ENCODE peak calls at places on chromosomes 4 and X, in six cellular contexts. One of them, this sample, is unnamed.

GRCh38 chrX:119783026-119783425 is 8.4 kb downstream of the RPL39 start:
- DNase-seq in A549: no peak
- DNase-seq in natural killer cell: no peak
- DNase-seq in suprapubic skin: no peak
- DNase-seq in chondrocyte: no peak
- DNase-seq in GM10248: no peak
- DNase-seq in this sample: no peak

GRCh38 chr4:86892639-86892965 is 380 bp upstream of the C4orf36 start:
- DNase-seq in A549: no peak
- DNase-seq in natural killer cell: no peak
- DNase-seq in suprapubic skin: no peak
- DNase-seq in chondrocyte: no peak
- DNase-seq in GM10248: no peak
- DNase-seq in this sample: no peak

GRCh38 chr4:7863911-7864681 is 75.6 kb downstream of the AFAP1 start:
- DNase-seq in A549: peak
- DNase-seq in natural killer cell: no peak
- DNase-seq in suprapubic skin: no peak
- DNase-seq in chondrocyte: no peak
- DNase-seq in GM10248: peak
- DNase-seq in this sample: no peak

GRCh38 chrX:46461653-46462191 is 83.5 kb downstream of the ZNF674 start:
- DNase-seq in A549: no peak
- DNase-seq in natural killer cell: no peak
- DNase-seq in suprapubic skin: no peak
- DNase-seq in chondrocyte: no peak
- DNase-seq in GM10248: no peak
- DNase-seq in this sample: no peak

GRCh38 chr4:185457136-185457535 is 14.4 kb downstream of the CCDC110 start:
- DNase-seq in A549: no peak
- DNase-seq in natural killer cell: no peak
- DNase-seq in suprapubic skin: no peak
- DNase-seq in chondrocyte: no peak
- DNase-seq in GM10248: no peak
- DNase-seq in this sample: no peak

GRCh38 chr4:123216946-123217345 is 179.6 kb upstream of the SPRY1 start:
- DNase-seq in A549: no peak
- DNase-seq in natural killer cell: no peak
- DNase-seq in suprapubic skin: no peak
- DNase-seq in chondrocyte: no peak
- DNase-seq in GM10248: no peak
- DNase-seq in this sample: no peak

GRCh38 chr4:153585021-153585420 is 99.1 kb upstream of the TLR2 start:
- DNase-seq in A549: no peak
- DNase-seq in natural killer cell: no peak
- DNase-seq in suprapubic skin: no peak
- DNase-seq in chondrocyte: no peak
- DNase-seq in GM10248: no peak
- DNase-seq in this sample: no peak

GRCh38 chr4:946517-947471 is 14.5 kb downstream of the TMEM175 start:
- DNase-seq in A549: no peak
- DNase-seq in natural killer cell: no peak
- DNase-seq in suprapubic skin: no peak
- DNase-seq in chondrocyte: peak
- DNase-seq in GM10248: no peak
- DNase-seq in this sample: no peak

GRCh38 chr4:38869511-38869910 is 1.9 kb downstream of the FAM114A1 start:
- DNase-seq in A549: no peak
- DNase-seq in natural killer cell: no peak
- DNase-seq in suprapubic skin: no peak
- DNase-seq in chondrocyte: no peak
- DNase-seq in GM10248: no peak
- DNase-seq in this sample: no peak

DNA sequence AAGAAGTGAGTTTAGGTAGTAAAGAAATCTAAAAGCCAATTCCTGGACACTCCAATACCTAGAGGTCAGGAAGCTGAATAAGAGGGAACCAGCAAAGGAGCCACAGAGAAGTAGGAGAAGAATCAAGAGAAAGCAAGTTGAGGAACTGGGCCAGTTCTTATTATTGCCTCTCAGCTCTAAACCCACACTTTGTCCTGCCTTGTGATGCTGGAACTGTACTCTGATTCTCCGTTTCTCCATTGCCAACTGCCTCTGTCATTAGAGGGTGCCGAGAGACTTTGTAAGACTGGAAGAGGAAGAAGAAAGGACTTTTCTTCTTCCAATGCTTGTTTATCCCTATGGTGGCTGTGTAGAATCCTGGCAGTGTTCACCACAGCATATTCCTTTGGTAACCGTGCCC is 38.6 kb downstream of the NSUN7 start:
- DNase-seq in A549: no peak
- DNase-seq in natural killer cell: no peak
- DNase-seq in suprapubic skin: no peak
- DNase-seq in chondrocyte: no peak
- DNase-seq in GM10248: no peak
- DNase-seq in this sample: no peak
- TF ChIP-seq CTCF in A549: no peak
- TF ChIP-seq CTCF in natural killer cell: no peak
- TF ChIP-seq CTCF in suprapubic skin: no peak
- TF ChIP-seq CTCF in chondrocyte: no peak
- TF ChIP-seq CTCF in GM10248: no peak
- TF ChIP-seq CTCF in this sample: no peak

GRCh38 chr4:100386270-100386669 is 131.6 kb downstream of the EMCN start:
- DNase-seq in A549: no peak
- DNase-seq in natural killer cell: no peak
- DNase-seq in suprapubic skin: no peak
- DNase-seq in chondrocyte: no peak
- DNase-seq in GM10248: no peak
- DNase-seq in this sample: no peak
- TF ChIP-seq CTCF in A549: no peak
- TF ChIP-seq CTCF in natural killer cell: no peak
- TF ChIP-seq CTCF in suprapubic skin: no peak
- TF ChIP-seq CTCF in chondrocyte: no peak
- TF ChIP-seq CTCF in GM10248: no peak
- TF ChIP-seq CTCF in this sample: no peak

GRCh38 chrX:36867143-36867542 is 141.0 kb upstream of the FAM47C start:
- DNase-seq in A549: peak
- DNase-seq in natural killer cell: no peak
- DNase-seq in suprapubic skin: no peak
- DNase-seq in chondrocyte: no peak
- DNase-seq in GM10248: peak
- DNase-seq in this sample: no peak

GRCh38 chrX:36868592-36868991 is 139.6 kb upstream of the FAM47C start:
- DNase-seq in A549: no peak
- DNase-seq in natural killer cell: no peak
- DNase-seq in suprapubic skin: no peak
- DNase-seq in chondrocyte: no peak
- DNase-seq in GM10248: no peak
- DNase-seq in this sample: no peak

DNA sequence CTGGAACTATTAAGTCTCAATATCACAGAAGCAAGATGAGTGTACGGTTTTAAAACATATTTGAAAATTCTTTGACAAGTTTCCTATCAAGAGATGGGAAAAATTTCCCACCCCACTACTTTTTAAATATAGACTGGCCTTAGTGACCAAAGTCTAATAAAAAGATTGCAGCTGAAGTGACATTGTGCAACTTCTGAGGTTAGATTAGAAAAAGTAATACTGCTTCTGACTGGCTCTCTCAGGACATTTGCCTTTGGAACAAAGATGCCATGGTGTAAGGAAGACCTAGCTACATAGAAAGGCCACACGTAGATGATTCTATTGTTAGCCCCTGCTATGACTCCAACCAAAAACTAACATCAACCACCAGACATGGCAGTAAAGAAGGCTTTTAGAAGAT is 138.7 kb upstream of the FAM47C start:
- DNase-seq in A549: no peak
- DNase-seq in natural killer cell: no peak
- DNase-seq in suprapubic skin: no peak
- DNase-seq in chondrocyte: no peak
- DNase-seq in GM10248: no peak
- DNase-seq in this sample: no peak
- TF ChIP-seq CTCF in A549: no peak
- TF ChIP-seq CTCF in natural killer cell: no peak
- TF ChIP-seq CTCF in suprapubic skin: no peak
- TF ChIP-seq CTCF in chondrocyte: no peak
- TF ChIP-seq CTCF in GM10248: no peak
- TF ChIP-seq CTCF in this sample: no peak

GRCh38 chr4:100372432-100372831 is 145.4 kb downstream of the EMCN start:
- DNase-seq in A549: peak
- DNase-seq in natural killer cell: no peak
- DNase-seq in suprapubic skin: no peak
- DNase-seq in chondrocyte: no peak
- DNase-seq in GM10248: no peak
- DNase-seq in this sample: no peak
- TF ChIP-seq CTCF in A549: no peak
- TF ChIP-seq CTCF in natural killer cell: no peak
- TF ChIP-seq CTCF in suprapubic skin: no peak
- TF ChIP-seq CTCF in chondrocyte: peak
- TF ChIP-seq CTCF in GM10248: no peak
- TF ChIP-seq CTCF in this sample: no peak

DNA sequence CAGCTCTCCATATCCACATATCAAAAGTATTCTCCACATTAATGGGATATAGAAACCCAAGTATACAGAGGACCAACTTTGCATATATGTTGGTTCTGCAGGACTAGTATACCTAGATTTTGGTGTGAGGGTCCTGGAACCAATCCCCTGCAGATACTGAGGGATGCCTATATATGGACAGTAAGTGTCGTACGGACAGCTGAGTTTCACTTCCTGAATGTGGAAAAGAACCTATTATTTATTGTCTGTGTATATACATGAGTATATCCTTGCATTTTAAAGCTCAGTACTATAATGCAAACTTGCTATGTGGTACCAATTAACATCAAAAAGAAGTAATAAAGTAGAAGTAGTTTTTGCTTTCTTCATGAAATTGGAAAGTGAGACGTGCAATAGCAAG is 101.9 kb downstream of the FBXW7 start:
- DNase-seq in A549: no peak
- DNase-seq in natural killer cell: no peak
- DNase-seq in suprapubic skin: no peak
- DNase-seq in chondrocyte: no peak
- DNase-seq in GM10248: no peak
- DNase-seq in this sample: no peak
- TF ChIP-seq CTCF in A549: no peak
- TF ChIP-seq CTCF in natural killer cell: no peak
- TF ChIP-seq CTCF in suprapubic skin: no peak
- TF ChIP-seq CTCF in chondrocyte: no peak
- TF ChIP-seq CTCF in GM10248: no peak
- TF ChIP-seq CTCF in this sample: no peak

GRCh38 chr4:21005647-21006046 is 305.4 kb downstream of the PACRGL start:
- DNase-seq in A549: no peak
- DNase-seq in natural killer cell: no peak
- DNase-seq in suprapubic skin: no peak
- DNase-seq in chondrocyte: no peak
- DNase-seq in GM10248: no peak
- DNase-seq in this sample: no peak
- TF ChIP-seq CTCF in A549: no peak
- TF ChIP-seq CTCF in natural killer cell: no peak
- TF ChIP-seq CTCF in suprapubic skin: no peak
- TF ChIP-seq CTCF in chondrocyte: no peak
- TF ChIP-seq CTCF in GM10248: no peak
- TF ChIP-seq CTCF in this sample: no peak

DNA sequence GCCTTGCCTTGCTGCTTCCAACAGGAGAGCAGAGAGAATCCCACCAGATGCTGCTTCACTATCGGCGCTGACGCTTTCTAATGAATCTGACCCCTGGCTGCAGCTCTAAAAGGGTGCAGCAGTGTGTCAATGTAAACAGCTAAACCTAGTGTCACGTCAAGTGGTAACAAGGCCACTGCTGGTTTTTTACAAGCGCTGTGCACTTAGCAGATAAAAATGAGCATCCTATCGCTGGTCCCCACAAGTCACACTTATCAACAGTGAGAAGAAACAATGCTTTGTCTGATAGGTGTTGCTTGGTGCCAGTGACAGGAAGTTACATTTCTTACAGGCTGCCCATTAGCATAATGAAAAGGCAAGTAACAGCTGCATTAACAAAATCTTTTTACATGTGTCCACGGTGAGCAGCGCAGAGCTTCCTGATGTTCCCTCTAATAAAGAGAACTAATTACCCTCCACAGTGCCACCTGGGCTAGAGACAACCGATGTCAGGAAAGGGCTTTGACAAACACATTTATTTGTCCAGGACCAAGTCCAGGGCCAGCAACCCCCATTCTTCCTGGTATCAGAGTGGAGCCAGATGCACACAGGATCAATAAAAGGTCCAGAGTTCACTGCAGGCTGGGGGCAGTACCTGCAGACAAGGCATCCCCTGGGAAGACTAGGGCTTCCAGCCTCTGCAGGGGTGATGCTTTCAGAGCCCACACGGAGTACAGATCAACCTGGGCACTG is 176.0 kb downstream of the MGST2 start:
- DNase-seq in A549: no peak
- DNase-seq in natural killer cell: peak
- DNase-seq in suprapubic skin: no peak
- DNase-seq in chondrocyte: no peak
- DNase-seq in GM10248: no peak
- DNase-seq in this sample: no peak
- TF ChIP-seq CTCF in A549: no peak
- TF ChIP-seq CTCF in natural killer cell: peak
- TF ChIP-seq CTCF in suprapubic skin: no peak
- TF ChIP-seq CTCF in chondrocyte: no peak
- TF ChIP-seq CTCF in GM10248: no peak
- TF ChIP-seq CTCF in this sample: no peak

This sample was measured in activated B cell treated with CpG ODN at 0.5 μM for 24 hours.